ENCODE peak calls at places on chromosomes 5 and 9, in four cellular contexts. G is bronchial epithelial cell, N is Caco-2, P is OCI-LY7. X is an unnamed sample.
A peak's percentile ranks its signal among the peaks of the same experiment; 100 is the strongest.

GRCh38 chr9:83451308-83451707 is 86.9 kb downstream of the FRMD3 start:
- DNase-seq in G (peak; percentile 2), N (no peak), P (no peak), X (no peak)

GRCh38 chr5:150234606-150235547 is 45.0 kb downstream of the SLC6A7 start:
- DNase-seq in G (no peak), N (no peak), P (peak; percentile 13), X (no peak)

GRCh38 chr9:127300886-127301447 is 36.4 kb downstream of the GARNL3 start:
- DNase-seq in G (no peak), N (no peak), P (no peak), X (no peak)

GRCh38 chr5:137705106-137705505 is 30.8 kb downstream of the KLHL3 start:
- DNase-seq in G (peak; percentile 6), N (no peak), P (no peak), X (no peak)

GRCh38 chr9:83056180-83056579 is 6.8 kb downstream of the RASEF start:
- DNase-seq in G (no peak), N (no peak), P (no peak), X (no peak)

GRCh38 chr9:136239963-136240330 is 5.7 kb downstream of the QSOX2 start:
- DNase-seq in G (no peak), N (no peak), P (peak; percentile 81), X (no peak)

GRCh38 chr9:130330202-130330601 is 64.6 kb downstream of the HMCN2 start:
- DNase-seq in G (peak; percentile 51), N (no peak), P (no peak), X (no peak)

GRCh38 chr5:1253456-1254105 is 28.4 kb downstream of the SLC6A18 start:
- DNase-seq in G (no peak), N (no peak), P (no peak), X (no peak)

GRCh38 chr5:181051841-181052525 is 11.9 kb downstream of the BTNL9 start:
- DNase-seq in G (no peak), N (no peak), P (peak; percentile 36), X (no peak)

GRCh38 chr5:9601055-9601739 is 29.0 kb downstream of the TAS2R1 start:
- DNase-seq in G (no peak), N (no peak), P (no peak), X (no peak)

GRCh38 chr5:91245871-91246270 is 137.2 kb downstream of the ARRDC3 start:
- DNase-seq in G (no peak), N (no peak), P (no peak), X (no peak)
- TF ChIP-seq CTCF in G (no peak), N (no peak), P (peak; percentile 20), X (no peak)

GRCh38 chr5:139684881-139685749 is 37.0 kb downstream of the CXXC5 start:
- DNase-seq in G (no peak), N (peak; percentile 38), P (no peak), X (no peak)
- TF ChIP-seq CTCF in G (no peak), N (peak; percentile 28), P (peak; percentile 62), X (peak; percentile 35)

DNA sequence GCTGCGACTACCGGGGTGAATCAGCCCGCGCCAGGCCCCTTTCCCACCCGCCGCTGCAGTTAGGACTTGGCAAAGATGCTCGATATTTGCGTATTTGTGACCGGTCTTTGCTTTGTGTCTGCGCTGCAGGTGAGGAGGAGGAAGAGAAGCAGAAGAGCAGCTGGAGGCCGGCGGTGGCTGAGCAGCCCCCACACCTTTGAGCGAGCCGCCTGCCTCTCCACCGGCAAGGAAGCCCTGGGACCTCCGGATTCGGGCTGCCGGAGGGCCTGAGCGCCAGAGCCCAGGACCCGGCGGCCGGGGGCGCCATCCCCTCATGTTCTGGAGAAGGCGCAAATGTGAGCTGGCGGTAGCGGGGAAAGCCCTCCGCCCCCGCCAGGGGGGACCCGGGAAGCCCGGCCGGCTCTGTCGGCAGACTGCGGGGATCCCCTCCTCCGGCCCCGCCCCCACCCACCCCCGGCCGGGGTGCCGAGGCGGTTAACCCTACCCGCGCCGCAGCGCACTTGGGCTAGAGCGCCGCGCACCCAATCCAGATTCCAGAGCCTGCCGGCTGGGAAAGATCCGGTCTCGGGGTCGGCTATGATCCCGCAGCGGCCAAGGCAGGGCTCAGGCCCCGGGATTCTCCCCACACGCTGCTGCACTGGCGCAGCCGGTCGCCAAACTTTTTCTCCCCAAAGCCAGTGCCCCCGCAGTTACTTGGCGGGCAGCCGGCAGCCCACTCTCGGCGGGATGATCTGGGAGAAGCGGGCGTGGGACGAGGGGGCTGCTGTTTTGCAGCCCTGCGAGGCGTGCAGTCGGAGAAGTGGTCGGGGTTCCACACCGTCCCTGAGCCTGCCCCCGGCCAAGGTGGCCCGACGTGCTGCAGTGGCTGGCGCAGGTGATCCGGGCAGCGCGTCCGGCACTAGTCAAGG is 800 bp upstream of the KCNN2 start:
- DNase-seq in G (no peak), N (peak; percentile 32), P (no peak), X (peak; percentile 74)
- TF ChIP-seq CTCF in G (no peak), N (no peak), P (no peak), X (peak; percentile 61)

GRCh38 chr5:155699385-155699784 is 627.6 kb upstream of the SGCD start:
- DNase-seq in G (no peak), N (no peak), P (no peak), X (no peak)

GRCh38 chr5:155697236-155697635 is 629.7 kb upstream of the SGCD start:
- DNase-seq in G (no peak), N (no peak), P (no peak), X (no peak)

GRCh38 chr5:155700333-155700732 is 626.6 kb upstream of the SGCD start:
- DNase-seq in G (no peak), N (peak; percentile 17), P (peak; percentile 10), X (no peak)
- TF ChIP-seq CTCF in G (no peak), N (no peak), P (peak; percentile 58), X (no peak)

GRCh38 chr5:116751684-116752083 is 177.1 kb upstream of the SEMA6A start:
- DNase-seq in G (no peak), N (no peak), P (no peak), X (no peak)
- TF ChIP-seq CTCF in G (no peak), N (no peak), P (no peak), X (no peak)

GRCh38 chr5:42749020-42749419 is 7.6 kb upstream of the CCDC152 start:
- DNase-seq in G (peak; percentile 11), N (no peak), P (no peak), X (no peak)

GRCh38 chr5:42745856-42746255 is 10.8 kb upstream of the CCDC152 start:
- DNase-seq in G (no peak), N (no peak), P (no peak), X (no peak)

GRCh38 chr5:42750507-42750906 is 6.1 kb upstream of the CCDC152 start:
- DNase-seq in G (no peak), N (no peak), P (no peak), X (no peak)

GRCh38 chr5:42740920-42741319 is 15.7 kb upstream of the CCDC152 start:
- DNase-seq in G (no peak), N (no peak), P (no peak), X (no peak)

GRCh38 chr5:42745426-42745825 is 11.2 kb upstream of the CCDC152 start:
- DNase-seq in G (no peak), N (no peak), P (peak; percentile 2), X (no peak)
- TF ChIP-seq CTCF in G (peak; percentile 43), N (no peak), P (peak; percentile 73), X (peak; percentile 43)

DNA sequence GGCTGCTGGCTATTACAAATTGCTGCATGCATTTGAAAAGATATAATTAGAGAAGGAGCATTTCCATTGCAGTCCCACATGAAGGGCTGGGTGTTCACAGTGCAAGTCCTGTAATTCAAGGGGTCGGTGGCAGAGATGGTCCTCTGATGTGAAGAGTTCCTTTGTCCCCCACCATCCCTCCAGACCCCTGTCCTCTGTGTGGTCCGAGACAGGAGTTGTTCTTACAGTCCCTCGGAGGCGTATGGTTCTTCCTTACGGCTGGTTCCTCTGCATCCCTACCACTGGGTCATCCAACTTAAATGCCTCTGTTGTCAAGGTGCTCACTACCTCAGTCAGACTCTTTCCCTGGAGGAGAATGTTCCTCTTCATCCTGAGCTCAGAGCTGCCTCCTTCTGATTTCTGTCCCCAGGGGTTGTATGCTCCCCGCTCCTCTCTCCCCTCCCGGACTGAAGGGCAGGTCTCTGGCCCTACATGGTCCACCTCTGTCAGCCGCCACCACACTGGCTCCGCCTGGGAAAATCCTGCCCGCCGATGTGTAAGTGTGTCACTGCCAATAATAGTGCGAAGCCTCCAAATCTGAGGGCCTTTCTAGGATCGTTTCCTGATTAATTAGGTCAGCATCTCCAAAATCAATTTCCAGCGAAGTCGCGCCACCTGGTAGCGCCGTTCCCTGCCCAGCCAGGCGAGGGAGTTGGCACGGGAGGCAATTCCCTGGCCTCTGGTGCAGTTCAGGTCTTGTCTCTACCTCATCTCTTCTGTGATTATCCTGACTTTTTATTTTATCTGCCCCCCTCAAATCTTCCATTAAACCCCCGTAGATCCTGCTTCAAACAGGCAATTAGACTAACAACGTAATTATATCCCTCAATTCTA is 73.3 kb downstream of the ZNF618 start:
- DNase-seq in G (no peak), N (no peak), P (no peak), X (no peak)
- TF ChIP-seq CTCF in G (no peak), N (no peak), P (no peak), X (no peak)

X was measured in progenitor cell of endocrine pancreas.